ENCODE peak calls at places on chromosomes 6 and 20, in four cellular contexts. I is fibroblast of lung, G is AG09309, Z is MM.1S. A is an unnamed sample.

GRCh38 chr20:48359692-48360337 is 468.0 kb downstream of the PREX1 start:
- DNase-seq in G (no peak), I (no peak), Z (peak; percentile 74), A (no peak)

GRCh38 chr6:16921399-16922110 is 160.3 kb upstream of the ATXN1 start:
- DNase-seq in I (no peak), G (no peak), Z (no peak), A (no peak)

GRCh38 chr20:2136275-2136674 is 34.6 kb downstream of the STK35 start:
- DNase-seq in I (no peak), Z (no peak), G (no peak), A (no peak)

GRCh38 chr6:28008053-28008452 is 51.0 kb downstream of the OR2B6 start:
- DNase-seq in G (no peak), I (no peak), Z (no peak), A (no peak)

GRCh38 chr20:17613328-17614175 is 43.7 kb downstream of the DSTN start:
- DNase-seq in I (no peak), G (no peak), Z (no peak), A (no peak)

GRCh38 chr6:22590423-22590822 is 21.1 kb downstream of the HDGFL1 start:
- DNase-seq in I (no peak), G (no peak), Z (no peak), A (no peak)

GRCh38 chr6:152723398-152723797 is 25.7 kb downstream of the MYCT1 start:
- DNase-seq in G (peak; percentile 34), I (peak; percentile 71), Z (no peak), A (no peak)

GRCh38 chr20:740162-740561 is 28.1 kb downstream of the SLC52A3 start:
- DNase-seq in G (no peak), I (no peak), Z (no peak), A (no peak)

GRCh38 chr20:11845311-11845710 is 72.4 kb upstream of the BTBD3 start:
- DNase-seq in Z (no peak), G (no peak), I (peak; percentile 76), A (no peak)

GRCh38 chr20:19758888-19759331 is 852 bp downstream of the RIN2 start:
- DNase-seq in Z (no peak), I (peak; percentile 31), G (no peak), A (no peak)

GRCh38 chr6:49528571-49528970 is 21.9 kb upstream of the C6orf141 start:
- DNase-seq in G (no peak), Z (no peak), I (no peak), A (no peak)

GRCh38 chr6:167731216-167731615 is 95.5 kb upstream of the AFDN start:
- DNase-seq in G (no peak), Z (no peak), I (no peak), A (no peak)

GRCh38 chr6:155181498-155181897 is 82.3 kb upstream of the CLDN20 start:
- DNase-seq in I (no peak), Z (no peak), G (no peak), A (no peak)

GRCh38 chr6:45297302-45297701 is 30.8 kb upstream of the RUNX2 start:
- DNase-seq in G (no peak), I (no peak), Z (no peak), A (no peak)

GRCh38 chr6:22062807-22063408 is 233.9 kb downstream of the PRL start:
- DNase-seq in Z (no peak), G (no peak), I (no peak), A (no peak)

GRCh38 chr6:24504642-24505586 is 10.1 kb downstream of the ALDH5A1 start:
- DNase-seq in Z (no peak), G (no peak), I (peak; percentile 13), A (no peak)

GRCh38 chr6:57262491-57262890 is 40.4 kb upstream of the RAB23 start:
- DNase-seq in G (no peak), Z (no peak), I (peak; percentile 73), A (peak; percentile 23)

GRCh38 chr20:25280574-25281535 is 33.0 kb downstream of the PYGB start:
- DNase-seq in G (no peak), Z (no peak), I (no peak), A (no peak)

GRCh38 chr20:8304124-8304800 is 172.2 kb downstream of the PLCB1 start:
- DNase-seq in I (no peak), G (no peak), Z (no peak), A (peak; percentile 8)

GRCh38 chr20:62825994-62826645 is 9.3 kb downstream of the COL9A3 start:
- DNase-seq in Z (no peak), I (no peak), G (no peak), A (no peak)

GRCh38 chr6:1663511-1663910 is 53.8 kb downstream of the FOXC1 start:
- DNase-seq in G (no peak), Z (no peak), I (no peak), A (no peak)

GRCh38 chr6:123094768-123095167 is 98.7 kb downstream of the CLVS2 start:
- DNase-seq in G (no peak), I (no peak), Z (no peak), A (no peak)

GRCh38 chr6:33013608-33014007 is 4.2 kb upstream of the HLA-DOA start:
- DNase-seq in Z (no peak), I (no peak), G (no peak), A (no peak)

GRCh38 chr6:5751525-5752252 is 255.0 kb downstream of the NRN1 start:
- DNase-seq in Z (no peak), G (no peak), I (peak; percentile 26), A (no peak)

GRCh38 chr6:142844065-142844755 is 100.8 kb downstream of the HIVEP2 start:
- DNase-seq in I (peak; percentile 53), G (peak; percentile 33), Z (peak; percentile 7), A (peak; percentile 64)
- H3K4me3 ChIP-seq in I (no peak overlapping the region), G (no peak overlapping the region), Z (peak overlapping the region; percentile 52), A (no peak overlapping the region)

GRCh38 chr20:45077559-45077958 is 23.4 kb downstream of the KCNS1 start:
- DNase-seq in Z (no peak), I (no peak), G (no peak), A (no peak)

GRCh38 chr20:45082468-45082867 is 18.5 kb downstream of the KCNS1 start:
- DNase-seq in I (no peak), G (no peak), Z (no peak), A (no peak)

GRCh38 chr20:45083127-45083526 is 17.8 kb downstream of the KCNS1 start:
- DNase-seq in I (no peak), Z (no peak), G (no peak), A (no peak)

GRCh38 chr20:45085289-45085688 is 15.6 kb downstream of the KCNS1 start:
- DNase-seq in I (no peak), G (no peak), Z (no peak), A (no peak)

GRCh38 chr20:45080867-45081616 is 19.9 kb downstream of the KCNS1 start:
- DNase-seq in Z (no peak), G (no peak), I (no peak), A (no peak)
- TF ChIP-seq CTCF in Z (peak; percentile 43), G (peak; percentile 53), I (peak; percentile 61), A (peak; percentile 52)

GRCh38 chr20:41048475-41049242 is 20.0 kb downstream of the TOP1 start:
- DNase-seq in I (no peak), Z (no peak), G (no peak), A (no peak)

GRCh38 chr20:41046716-41047115 is 18.1 kb downstream of the TOP1 start:
- DNase-seq in G (no peak), Z (no peak), I (peak; percentile 62), A (no peak)

GRCh38 chr20:41049451-41049850 is 20.8 kb downstream of the TOP1 start:
- DNase-seq in G (no peak), I (no peak), Z (no peak), A (no peak)

GRCh38 chr20:41047279-41047974 is 18.8 kb downstream of the TOP1 start:
- DNase-seq in G (no peak), I (no peak), Z (peak; percentile 52), A (no peak)

DNA sequence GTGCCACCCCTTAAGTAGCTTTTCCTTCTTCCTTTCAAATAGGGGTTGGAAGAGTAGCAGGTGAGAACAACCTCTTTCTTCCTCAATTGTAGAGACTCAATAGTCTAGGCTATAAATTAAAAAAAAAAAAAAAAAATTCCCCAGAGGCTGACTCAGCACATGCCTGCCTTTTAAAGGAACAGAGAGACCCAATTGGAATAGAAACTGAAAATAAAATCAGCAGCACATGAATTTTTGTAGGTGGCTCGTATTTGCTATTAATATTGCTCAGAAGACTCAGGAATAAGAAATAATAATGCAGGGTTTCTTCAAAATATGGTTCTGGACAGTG is 19.3 kb downstream of the TOP1 start:
- DNase-seq in I (no peak), Z (peak; percentile 70), G (no peak), A (no peak)
- H3K4me3 ChIP-seq in I (peak overlapping the region; percentile 39), Z (peak overlapping the region; percentile 50), G (peak overlapping the region; percentile 12), A (no peak overlapping the region)

GRCh38 chr20:50339196-50339901 is 148.7 kb downstream of the CEBPB start:
- DNase-seq in Z (no peak), I (peak; percentile 86), G (no peak), A (peak; percentile 23)

GRCh38 chr20:50336631-50337030 is 146.0 kb downstream of the CEBPB start:
- DNase-seq in G (no peak), I (peak; percentile 19), Z (no peak), A (no peak)

GRCh38 chr20:50340586-50340985 is 150.0 kb downstream of the CEBPB start:
- DNase-seq in Z (no peak), I (no peak), G (no peak), A (no peak)

GRCh38 chr20:50337521-50338466 is 147.2 kb downstream of the CEBPB start:
- DNase-seq in Z (no peak), G (no peak), I (no peak), A (no peak)

GRCh38 chr20:50338479-50339195 is 148.0 kb downstream of the CEBPB start:
- DNase-seq in Z (peak; percentile 69), I (peak; percentile 67), G (no peak), A (peak; percentile 32)
- TF ChIP-seq CTCF in Z (peak; percentile 22), I (no peak), G (no peak), A (no peak)

GRCh38 chr6:141488466-141488865 is 644.3 kb upstream of the GJE1 start:
- DNase-seq in G (no peak), I (no peak), Z (peak; percentile 43), A (no peak)
- H3K4me3 ChIP-seq in G (no peak overlapping the region), I (no peak overlapping the region), Z (no peak overlapping the region), A (no peak overlapping the region)

GRCh38 chr6:10414766-10415592 is at the start of gene TFAP2A:
- DNase-seq in Z (no peak), G (no peak), I (peak; percentile 29), A (no peak)
- TF ChIP-seq CTCF in Z (no peak), G (peak; percentile 62), I (peak; percentile 36), A (peak; percentile 44)

A was measured in astrocyte of the cerebellum.